ENCODE peak calls at places on chromosome 3, in six cellular contexts. M is aorta, N is PC-3, K is NCI-H1930, W is anterior cingulate cortex, C is A549. P is an unnamed sample.
A peak's percentile ranks its signal among the peaks of the same experiment; 100 is the strongest.

GRCh38 chr3:148975277-148975676 is 16.1 kb upstream of the GYG1 start:
- DNase-seq in K (no peak), N (no peak), W (no peak), M (peak; percentile 58), C (peak; percentile 24), P (no peak)

GRCh38 chr3:194675081-194675640 is 3.2 kb upstream of the LSG1 start:
- DNase-seq in N (no peak), W (peak; percentile 42), C (no peak), M (no peak), K (no peak), P (no peak)

GRCh38 chr3:46987485-46988401 is 8.3 kb downstream of the NBEAL2 start:
- DNase-seq in W (no peak), M (peak; percentile 82), K (no peak), C (peak; percentile 30), N (no peak), P (no peak)

GRCh38 chr3:33437556-33438283 is 2.5 kb downstream of the UBP1 start:
- DNase-seq in N (peak; percentile 57), W (no peak), C (peak; percentile 41), M (peak; percentile 59), K (no peak), P (no peak)

GRCh38 chr3:37272743-37273142 is 98.4 kb upstream of the LRRFIP2 start:
- DNase-seq in C (no peak), W (no peak), M (no peak), K (no peak), N (no peak), P (no peak)

GRCh38 chr3:44685128-44685800 is 27.2 kb upstream of the ZNF502 start:
- DNase-seq in N (no peak), K (peak; percentile 62), W (peak; percentile 54), C (no peak), M (peak; percentile 82), P (peak; percentile 84)

GRCh38 chr3:13021141-13021933 is 51.9 kb downstream of the IQSEC1 start:
- DNase-seq in M (peak; percentile 44), N (no peak), W (no peak), K (no peak), C (no peak), P (peak; percentile 42)

GRCh38 chr3:189304465-189305341 is 132.9 kb downstream of the TPRG1 start:
- DNase-seq in K (peak; percentile 86), M (peak; percentile 27), N (peak; percentile 99), W (no peak), C (peak; percentile 95), P (peak; percentile 97)

P was measured in NCI-H345.